ENCODE peak calls at places on chromosomes 6 and 20, in five cellular contexts. H, F, O, N and I are unnamed samples.
A peak's percentile ranks its signal among the peaks of the same experiment; 100 is the strongest.

GRCh38 chr20:23060629-23061028 is 11.2 kb upstream of the THBD start:
- DNase-seq in H (no peak), F (no peak), O (no peak), N (no peak), I (no peak)

GRCh38 chr6:129748212-129748900 is 38.4 kb upstream of the ARHGAP18 start:
- DNase-seq in H (no peak), F (no peak), O (no peak), N (peak; percentile 31), I (peak; percentile 70)

GRCh38 chr6:32852844-32853540 is 512 bp downstream of the TAP1 start:
- DNase-seq in H (peak; percentile 35), F (peak; percentile 68), O (no peak), N (no peak), I (peak; percentile 33)

GRCh38 chr6:140283197-140283596 is 908.7 kb upstream of the CITED2 start:
- DNase-seq in H (no peak), F (no peak), O (no peak), N (no peak), I (no peak)

GRCh38 chr20:33518071-33518470 is 28.2 kb downstream of the CBFA2T2 start:
- DNase-seq in H (no peak), F (no peak), O (no peak), N (no peak), I (peak; percentile 79)

GRCh38 chr6:135498178-135498841 is 770 bp upstream of the AHI1 start:
- DNase-seq in H (peak; percentile 11), F (peak; percentile 45), O (peak; percentile 54), N (peak; percentile 60), I (peak; percentile 91)

GRCh38 chr6:85792278-85792677 is 149.6 kb upstream of the SYNCRIP start:
- DNase-seq in H (no peak), F (no peak), O (no peak), N (no peak), I (no peak)

GRCh38 chr6:10412165-10412947 is 2.5 kb downstream of the TFAP2A start:
- DNase-seq in H (no peak), F (no peak), O (no peak), N (no peak), I (peak; percentile 60)

GRCh38 chr6:28893172-28893799 is 30.5 kb downstream of the TRIM27 start:
- DNase-seq in H (no peak), F (no peak), O (no peak), N (no peak), I (no peak)

GRCh38 chr20:5535211-5535756 is 214.9 kb upstream of the SHLD1 start:
- DNase-seq in H (no peak), F (no peak), O (no peak), N (no peak), I (peak; percentile 69)

GRCh38 chr6:5205877-5206840 is 54.6 kb downstream of the LYRM4 start:
- DNase-seq in H (no peak), F (peak; percentile 72), O (peak; percentile 17), N (no peak), I (peak; percentile 14)

GRCh38 chr6:31300797-31301196 is 28.9 kb upstream of the HLA-C start:
- DNase-seq in H (no peak), F (no peak), O (no peak), N (no peak), I (no peak)

GRCh38 chr6:47162793-47163192 is 120.7 kb upstream of the ADGRF1 start:
- DNase-seq in H (no peak), F (no peak), O (no peak), N (no peak), I (no peak)

GRCh38 chr6:169862464-169863148 is 111.2 kb downstream of the ERMARD start:
- DNase-seq in H (no peak), F (no peak), O (no peak), N (no peak), I (no peak)

GRCh38 chr20:50783903-50784302 is 11.0 kb upstream of the BCAS4 start:
- DNase-seq in H (no peak), F (no peak), O (no peak), N (no peak), I (no peak)

GRCh38 chr6:126625019-126625418 is 285.1 kb downstream of the CENPW start:
- DNase-seq in H (no peak), F (no peak), O (no peak), N (no peak), I (peak; percentile 66)